ENCODE peak calls at places on chromosomes 5 and 9, in nine cellular contexts. S is fibroblast of mammary gland, B is AG04450, Y is transverse colon, Q is suprapubic skin, H is heart left ventricle, V is GM12865, U is fibroblast of the aortic adventitia, A is hepatocyte. O is an unnamed sample.

GRCh38 chr9:125521462-125522327 is 185.3 kb downstream of the MAPKAP1 start:
- DNase-seq in S (peak), B (peak), Y (no peak), Q (no peak), H (no peak), V (peak), U (peak), A (no peak), O (peak)

GRCh38 chr9:107807183-107807582 is 317.6 kb upstream of the KLF4 start:
- DNase-seq in S (peak), B (no peak), Y (no peak), Q (no peak), H (no peak), V (no peak), U (peak), A (no peak), O (peak)

GRCh38 chr9:90946981-90947380 is 145.4 kb downstream of the SYK start:
- DNase-seq in S (no peak), B (no peak), Y (no peak), Q (no peak), H (no peak), V (no peak), U (no peak), A (peak), O (no peak)

GRCh38 chr9:119003218-119003617 is 366.0 kb downstream of the BRINP1 start:
- DNase-seq in S (peak), B (no peak), Y (no peak), Q (no peak), H (no peak), V (no peak), U (no peak), A (no peak), O (peak)

GRCh38 chr9:137478613-137479314 is 19.6 kb upstream of the NSMF start:
- DNase-seq in S (no peak), B (no peak), Y (no peak), Q (no peak), H (peak), V (no peak), U (no peak), A (no peak), O (peak)

GRCh38 chr9:93119953-93120845 is 13.9 kb downstream of the NINJ1 start:
- DNase-seq in S (peak), B (peak), Y (peak), Q (peak), H (peak), V (peak), U (peak), A (peak), O (peak)

GRCh38 chr5:124712724-124713305 is 33.6 kb downstream of the ZNF608 start:
- DNase-seq in S (no peak), B (no peak), Y (no peak), Q (no peak), H (no peak), V (no peak), U (no peak), A (no peak), O (no peak)

GRCh38 chr9:100277166-100277979 is 75.4 kb downstream of the TEX10 start:
- DNase-seq in S (peak), B (no peak), Y (no peak), Q (no peak), H (no peak), V (no peak), U (peak), A (no peak), O (peak)

GRCh38 chr5:23742701-23743100 is 235.3 kb downstream of the PRDM9 start:
- DNase-seq in S (peak), B (no peak), Y (no peak), Q (no peak), H (no peak), V (no peak), U (no peak), A (no peak), O (no peak)

GRCh38 chr5:84885479-84886258 is 501.0 kb upstream of the EDIL3 start:
- DNase-seq in S (peak), B (peak), Y (no peak), Q (no peak), H (peak), V (no peak), U (peak), A (peak), O (no peak)

GRCh38 chr5:6745706-6746217 is 32.5 kb downstream of the TENT4A start:
- DNase-seq in S (peak), B (peak), Y (peak), Q (no peak), H (no peak), V (peak), U (peak), A (peak), O (peak)

GRCh38 chr5:89301572-89302025 is 418.6 kb upstream of the MEF2C start:
- DNase-seq in S (no peak), B (no peak), Y (peak), Q (no peak), H (no peak), V (peak), U (no peak), A (no peak), O (no peak)

GRCh38 chr9:109536859-109537258 is 38.8 kb upstream of the PTPN3 start:
- DNase-seq in S (no peak), B (no peak), Y (no peak), Q (no peak), H (no peak), V (no peak), U (no peak), A (no peak), O (no peak)

GRCh38 chr9:130385257-130385656 is 59.5 kb upstream of the ASS1 start:
- DNase-seq in S (no peak), B (no peak), Y (no peak), Q (no peak), H (no peak), V (no peak), U (no peak), A (no peak), O (no peak)

GRCh38 chr5:110716247-110717245 is 9.9 kb downstream of the TMEM232 start:
- DNase-seq in S (no peak), B (no peak), Y (no peak), Q (no peak), H (no peak), V (no peak), U (no peak), A (no peak), O (no peak)
- TF ChIP-seq CTCF in S (no peak), B (no peak), Y (no peak), Q (no peak), H (no peak), V (no peak), U (no peak), A (no peak), O (peak)

GRCh38 chr5:83472508-83473343 is 1.2 kb downstream of the VCAN start:
- DNase-seq in S (peak), B (no peak), Y (peak), Q (peak), H (peak), V (peak), U (no peak), A (peak), O (peak)

GRCh38 chr5:83473344-83474169 is 2.0 kb downstream of the VCAN start:
- DNase-seq in S (peak), B (peak), Y (peak), Q (peak), H (peak), V (peak), U (peak), A (peak), O (peak)

GRCh38 chr5:83470920-83471404 is 582 bp upstream of the VCAN start:
- DNase-seq in S (no peak), B (no peak), Y (no peak), Q (no peak), H (no peak), V (peak), U (peak), A (peak), O (no peak)

GRCh38 chr5:83471405-83472212 is at the start of gene VCAN:
- DNase-seq in S (peak), B (peak), Y (peak), Q (peak), H (peak), V (peak), U (peak), A (peak), O (peak)

DNA sequence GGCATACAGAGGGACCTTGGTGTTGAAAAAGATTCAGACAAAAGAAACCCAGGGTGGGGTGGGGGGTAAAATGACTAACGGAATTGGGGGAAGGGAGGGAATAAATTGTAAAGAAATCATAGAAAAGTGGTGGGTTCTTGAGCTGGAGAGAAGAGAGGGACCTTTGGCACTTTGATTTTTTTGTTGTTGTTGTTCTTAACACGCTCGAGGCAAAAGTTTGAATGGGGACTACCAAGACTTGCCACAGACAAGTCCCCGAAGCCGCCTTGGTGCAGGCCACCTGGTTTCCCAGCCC is 616 bp downstream of the VCAN start:
- DNase-seq in S (no peak), B (no peak), Y (no peak), Q (no peak), H (no peak), V (no peak), U (peak), A (no peak), O (no peak)
- H3K4me3 ChIP-seq in S (peak), B (peak), Y (no peak), Q (peak), H (peak), V (peak), U (peak), A (peak), O (peak)

DNA sequence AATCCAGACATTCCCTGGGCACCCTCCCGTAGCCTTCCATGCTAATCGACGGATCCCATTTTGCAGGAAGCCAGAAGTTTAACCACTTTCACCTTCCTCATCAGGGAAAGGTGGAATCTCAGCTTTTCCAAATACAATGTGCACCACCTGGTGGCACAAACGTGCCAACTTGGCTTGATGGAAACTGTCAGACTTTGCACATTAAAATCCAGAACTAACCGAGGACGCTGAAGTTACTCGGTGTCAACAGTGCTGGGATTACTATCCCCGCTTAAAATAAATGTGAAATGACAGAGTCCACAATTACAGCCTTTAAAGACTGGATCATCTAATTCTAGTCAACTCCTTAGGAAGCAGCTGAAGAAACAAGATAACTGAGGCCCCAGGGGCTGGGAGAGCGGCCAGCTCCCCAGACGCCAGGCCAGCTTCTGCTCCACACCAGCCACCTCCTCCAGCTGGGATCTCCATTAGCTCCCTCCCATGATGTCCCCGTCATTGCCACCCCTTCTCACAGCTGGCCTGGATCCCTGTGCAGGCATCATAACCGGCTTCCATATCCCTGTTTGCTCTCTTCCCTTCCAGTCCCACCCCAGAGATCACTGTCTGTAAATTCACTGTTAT is 50.2 kb upstream of the RETREG1 start:
- DNase-seq in S (no peak), B (no peak), Y (peak), Q (no peak), H (peak), V (no peak), U (peak), A (no peak), O (no peak)
- TF ChIP-seq CTCF in S (peak), B (peak), Y (peak), Q (peak), H (peak), V (no peak), U (peak), A (peak), O (peak)

DNA sequence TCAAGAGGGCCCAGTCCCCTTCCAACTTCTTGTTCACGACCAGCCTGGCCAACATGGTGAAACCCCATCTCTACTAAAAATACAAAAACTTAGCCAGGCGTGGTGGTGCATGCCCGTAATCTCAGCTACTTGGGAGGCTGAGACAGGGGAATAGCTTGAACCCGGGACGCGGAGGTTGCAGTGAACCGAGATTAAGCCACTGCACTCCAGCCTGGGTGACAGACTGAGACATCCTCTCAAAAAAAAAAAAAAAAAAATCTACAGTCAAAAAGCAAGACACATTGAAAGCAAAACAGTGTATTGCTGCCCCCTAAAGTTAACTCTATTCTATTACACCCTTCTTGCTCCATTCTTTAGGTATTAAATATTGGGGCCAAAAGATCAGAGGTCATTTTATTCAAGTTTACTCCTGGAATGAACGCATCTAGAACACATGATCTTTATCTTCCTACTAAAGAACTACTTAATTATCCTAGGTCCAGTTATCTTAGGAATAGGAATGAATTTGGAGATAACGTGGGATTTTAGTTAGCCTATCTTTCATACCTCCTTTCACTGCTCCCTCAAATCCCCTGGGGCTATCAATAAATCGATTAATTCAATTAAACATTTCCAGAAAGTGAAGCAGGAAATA is 2.4 kb downstream of the ATG12 start:
- DNase-seq in S (peak), B (no peak), Y (peak), Q (no peak), H (peak), V (peak), U (peak), A (peak), O (peak)
- H3K4me3 ChIP-seq in S (peak), B (peak), Y (no peak), Q (peak), H (peak), V (peak), U (peak), A (no peak), O (peak)

GRCh38 chr9:120531683-120532300 is 48.2 kb downstream of the CDK5RAP2 start:
- DNase-seq in S (peak), B (no peak), Y (peak), Q (no peak), H (no peak), V (peak), U (peak), A (peak), O (peak)
- TF ChIP-seq CTCF in S (peak), B (peak), Y (peak), Q (peak), H (peak), V (no peak), U (peak), A (peak), O (peak)